ENCODE peak calls at places on chromosomes 16 and 17, in five cellular contexts. N is iris pigment epithelial cell, U is iPS-NIHi11, P is H1, C is GM23248. Y is an unnamed sample.

GRCh38 chr16:76441886-76442285 is 164.7 kb downstream of the CNTNAP4 start:
- DNase-seq in N (no peak), U (no peak), P (no peak), C (no peak), Y (peak)

GRCh38 chr17:57649731-57650484 is 95.2 kb downstream of the CCDC182 start:
- DNase-seq in N (peak), U (peak), P (peak), C (peak), Y (no peak)

GRCh38 chr17:80868022-80868609 is 123.5 kb upstream of the CHMP6 start:
- DNase-seq in N (no peak), U (no peak), P (no peak), C (no peak), Y (no peak)

GRCh38 chr17:48439875-48440505 is 10.0 kb upstream of the SKAP1 start:
- DNase-seq in N (no peak), U (no peak), P (no peak), C (no peak), Y (no peak)

GRCh38 chr17:10633738-10634379 is 23.2 kb downstream of the MYH3 start:
- DNase-seq in N (no peak), U (no peak), P (no peak), C (no peak), Y (no peak)

GRCh38 chr16:30183236-30183960 is at the start of gene CORO1A:
- DNase-seq in N (peak), U (peak), P (peak), C (peak), Y (peak)

GRCh38 chr16:17866991-17867390 is 396.2 kb upstream of the XYLT1 start:
- DNase-seq in N (no peak), U (no peak), P (no peak), C (no peak), Y (no peak)

GRCh38 chr16:13018026-13018425 is 116.6 kb downstream of the SHISA9 start:
- DNase-seq in N (no peak), U (no peak), P (no peak), C (no peak), Y (no peak)

GRCh38 chr16:85221810-85222150 is 109.5 kb upstream of the CIBAR2 start:
- DNase-seq in N (no peak), U (no peak), P (no peak), C (no peak), Y (peak)

GRCh38 chr16:75570351-75571104 is 4.3 kb downstream of the GABARAPL2 start:
- DNase-seq in N (no peak), U (no peak), P (no peak), C (no peak), Y (no peak)

GRCh38 chr17:55814377-55814776 is 63.5 kb downstream of the PCTP start:
- DNase-seq in N (no peak), U (no peak), P (no peak), C (no peak), Y (no peak)

GRCh38 chr16:23695756-23696155 is 17.1 kb downstream of the PLK1 start:
- DNase-seq in N (no peak), U (no peak), P (no peak), C (no peak), Y (no peak)

GRCh38 chr16:82628741-82629140 is 2.0 kb downstream of the CDH13 start:
- DNase-seq in N (no peak), U (no peak), P (no peak), C (no peak), Y (no peak)

GRCh38 chr17:21549107-21549687 is 143.1 kb upstream of the KCNJ18 start:
- DNase-seq in N (peak), U (no peak), P (no peak), C (peak), Y (no peak)

GRCh38 chr17:13429201-13429600 is 172.5 kb downstream of the HS3ST3A1 start:
- DNase-seq in N (peak), U (no peak), P (no peak), C (peak), Y (peak)

GRCh38 chr16:29321585-29321984 is 84.9 kb downstream of the NPIPB11 start:
- DNase-seq in N (no peak), U (peak), P (peak), C (no peak), Y (no peak)

GRCh38 chr17:15414502-15415348 is 52.7 kb downstream of the CDRT4 start:
- DNase-seq in N (no peak), U (no peak), P (no peak), C (no peak), Y (peak)

GRCh38 chr16:50046853-50047252 is 18.9 kb upstream of the HEATR3 start:
- DNase-seq in N (no peak), U (no peak), P (no peak), C (no peak), Y (no peak)

GRCh38 chr17:39676198-39676819 is 8.1 kb downstream of the PNMT start:
- DNase-seq in N (no peak), U (no peak), P (no peak), C (peak), Y (no peak)

GRCh38 chr17:42920106-42920900 is 19.7 kb downstream of the G6PC1 start:
- DNase-seq in N (no peak), U (no peak), P (no peak), C (no peak), Y (peak)

GRCh38 chr17:19744492-19744891 is 3.6 kb downstream of the ALDH3A1 start:
- DNase-seq in N (no peak), U (no peak), P (peak), C (no peak), Y (no peak)

GRCh38 chr16:87468550-87468949 is 24.3 kb downstream of the ZCCHC14 start:
- DNase-seq in N (no peak), U (no peak), P (no peak), C (no peak), Y (no peak)

GRCh38 chr17:77645441-77646430 is 312.8 kb upstream of the TNRC6C start:
- DNase-seq in N (peak), U (no peak), P (no peak), C (no peak), Y (peak)

GRCh38 chr16:5010576-5011329 is 23.0 kb downstream of the NAGPA start:
- DNase-seq in N (no peak), U (peak), P (no peak), C (no peak), Y (peak)

GRCh38 chr16:10343124-10343760 is 42.6 kb upstream of the ATF7IP2 start:
- DNase-seq in N (no peak), U (no peak), P (no peak), C (no peak), Y (peak)

GRCh38 chr16:88335150-88335685 is 47.5 kb upstream of the ZNF469 start:
- DNase-seq in N (peak), U (no peak), P (no peak), C (no peak), Y (no peak)

GRCh38 chr16:15857779-15858560 is 1.1 kb upstream of the MYH11 start:
- DNase-seq in N (peak), U (peak), P (peak), C (peak), Y (peak)

Y was measured in WERI-Rb-1.